ENCODE peak calls at places on chromosomes 7 and 10, in ten cellular contexts. G is adrenal gland; Y is stromal cell of bone marrow; B is MCF 10A; N is psoas muscle; L is IMR-90; U is GM04503; C is RPMI7951; E is CD8-positive, alpha-beta memory T cell; R is Calu3. D is an unnamed sample.

GRCh38 chr10:50919010-50919409 is 33.6 kb upstream of the A1CF start:
- DNase-seq in G (no peak), Y (no peak), B (peak), N (no peak), L (peak), U (no peak), C (no peak), E (no peak), R (no peak), D (no peak)

GRCh38 chr7:55021951-55022617 is 3.3 kb downstream of the EGFR start:
- DNase-seq in G (no peak), Y (no peak), B (peak), N (no peak), L (no peak), U (no peak), C (peak), E (no peak), R (no peak), D (no peak)

GRCh38 chr7:27186450-27187157 is 1.6 kb upstream of the HOXA11 start:
- DNase-seq in G (peak), Y (no peak), B (no peak), N (no peak), L (no peak), U (no peak), C (no peak), E (no peak), R (no peak), D (no peak)

GRCh38 chr10:74117738-74118137 is 32.9 kb downstream of the AP3M1 start:
- DNase-seq in G (no peak), Y (no peak), B (no peak), N (no peak), L (no peak), U (no peak), C (no peak), E (no peak), R (no peak), D (no peak)

GRCh38 chr10:52318136-52318810 is 4.2 kb downstream of the DKK1 start:
- DNase-seq in G (no peak), Y (no peak), B (peak), N (no peak), L (peak), U (peak), C (peak), E (no peak), R (no peak), D (no peak)

GRCh38 chr10:114538544-114538906 is 119.5 kb downstream of the ABLIM1 start:
- DNase-seq in G (no peak), Y (no peak), B (no peak), N (no peak), L (no peak), U (no peak), C (no peak), E (peak), R (peak), D (no peak)

GRCh38 chr10:106795619-106796018 is 368.9 kb downstream of the SORCS1 start:
- DNase-seq in G (peak), Y (no peak), B (peak), N (no peak), L (no peak), U (no peak), C (no peak), E (no peak), R (no peak), D (peak)

GRCh38 chr7:5270788-5271187 is 12.0 kb upstream of the SLC29A4 start:
- DNase-seq in G (no peak), Y (no peak), B (no peak), N (no peak), L (no peak), U (no peak), C (no peak), E (no peak), R (no peak), D (no peak)

GRCh38 chr7:14381936-14382335 is 392.5 kb upstream of the ETV1 start:
- DNase-seq in G (no peak), Y (no peak), B (no peak), N (no peak), L (no peak), U (no peak), C (no peak), E (no peak), R (no peak), D (no peak)

GRCh38 chr10:21954690-21955089 is 48.8 kb downstream of the DNAJC1 start:
- DNase-seq in G (no peak), Y (no peak), B (no peak), N (no peak), L (no peak), U (no peak), C (no peak), E (no peak), R (no peak), D (no peak)

GRCh38 chr10:12534824-12535223 is 185.5 kb downstream of the CAMK1D start:
- DNase-seq in G (no peak), Y (no peak), B (no peak), N (no peak), L (peak), U (no peak), C (peak), E (no peak), R (peak), D (no peak)

GRCh38 chr10:8731415-8732110 is 677.1 kb downstream of the GATA3 start:
- DNase-seq in G (no peak), Y (no peak), B (no peak), N (no peak), L (no peak), U (no peak), C (no peak), E (no peak), R (no peak), D (no peak)

GRCh38 chr10:117241541-117242462 is 888 bp downstream of the SLC18A2 start:
- DNase-seq in G (no peak), Y (no peak), B (no peak), N (no peak), L (no peak), U (no peak), C (no peak), E (no peak), R (no peak), D (no peak)

GRCh38 chr10:132912225-132912684 is 30.1 kb downstream of the CFAP46 start:
- DNase-seq in G (no peak), Y (no peak), B (no peak), N (no peak), L (no peak), U (no peak), C (no peak), E (no peak), R (no peak), D (no peak)

GRCh38 chr10:95211606-95212279 is 17.7 kb downstream of the ACSM6 start:
- DNase-seq in G (no peak), Y (no peak), B (peak), N (no peak), L (peak), U (no peak), C (peak), E (no peak), R (no peak), D (no peak)

GRCh38 chr10:95334793-95335120 is 44.0 kb upstream of the PDLIM1 start:
- DNase-seq in G (no peak), Y (no peak), B (no peak), N (no peak), L (no peak), U (no peak), C (no peak), E (no peak), R (no peak), D (no peak)

GRCh38 chr7:125516194-125516593 is 586.6 kb upstream of the POT1 start:
- DNase-seq in G (no peak), Y (no peak), B (no peak), N (no peak), L (no peak), U (no peak), C (no peak), E (no peak), R (no peak), D (no peak)

GRCh38 chr10:123149568-123150228 is 1.8 kb downstream of the HMX2 start:
- DNase-seq in G (no peak), Y (no peak), B (no peak), N (peak), L (peak), U (no peak), C (peak), E (peak), R (no peak), D (no peak)

GRCh38 chr7:116588225-116588624 is 63.4 kb downstream of the CAV1 start:
- DNase-seq in G (no peak), Y (peak), B (no peak), N (no peak), L (peak), U (peak), C (peak), E (no peak), R (no peak), D (no peak)

GRCh38 chr10:14653271-14654161 is 121.2 kb downstream of the FAM107B start:
- DNase-seq in G (peak), Y (peak), B (peak), N (no peak), L (peak), U (peak), C (peak), E (peak), R (peak), D (no peak)

GRCh38 chr7:50182734-50183133 is 89.7 kb upstream of the ZPBP start:
- DNase-seq in G (peak), Y (no peak), B (no peak), N (no peak), L (no peak), U (no peak), C (no peak), E (no peak), R (no peak), D (no peak)

GRCh38 chr10:97185326-97186058 is at the start of gene SLIT1:
- DNase-seq in G (no peak), Y (no peak), B (no peak), N (no peak), L (no peak), U (no peak), C (no peak), E (no peak), R (peak), D (no peak)

GRCh38 chr10:58660577-58661255 is 148.0 kb downstream of the BICC1 start:
- DNase-seq in G (no peak), Y (no peak), B (peak), N (no peak), L (no peak), U (no peak), C (peak), E (no peak), R (no peak), D (no peak)

GRCh38 chr7:127828843-127829502 is 177.0 kb downstream of the SND1 start:
- DNase-seq in G (no peak), Y (no peak), B (no peak), N (no peak), L (no peak), U (no peak), C (no peak), E (no peak), R (no peak), D (no peak)

GRCh38 chr7:3245721-3246120 is 55.3 kb upstream of the SDK1 start:
- DNase-seq in G (no peak), Y (no peak), B (no peak), N (no peak), L (no peak), U (no peak), C (no peak), E (no peak), R (no peak), D (no peak)

GRCh38 chr7:55187701-55188491 is 169.1 kb downstream of the EGFR start:
- DNase-seq in G (no peak), Y (no peak), B (no peak), N (no peak), L (no peak), U (no peak), C (no peak), E (no peak), R (no peak), D (peak)

GRCh38 chr10:132326925-132327324 is 5.1 kb upstream of the LRRC27 start:
- DNase-seq in G (no peak), Y (no peak), B (no peak), N (no peak), L (no peak), U (no peak), C (no peak), E (no peak), R (no peak), D (no peak)

GRCh38 chr10:71252195-71252594 is 39.8 kb downstream of the UNC5B start:
- DNase-seq in G (no peak), Y (no peak), B (no peak), N (no peak), L (no peak), U (no peak), C (no peak), E (no peak), R (no peak), D (no peak)

GRCh38 chr10:107169516-107169915 is 5.0 kb upstream of the SORCS1 start:
- DNase-seq in G (no peak), Y (no peak), B (no peak), N (no peak), L (no peak), U (no peak), C (no peak), E (no peak), R (no peak), D (no peak)

GRCh38 chr7:70797109-70797514 is 334.8 kb upstream of the GALNT17 start:
- DNase-seq in G (no peak), Y (no peak), B (no peak), N (no peak), L (no peak), U (no peak), C (no peak), E (no peak), R (no peak), D (no peak)

GRCh38 chr10:96578633-96579032 is 8.2 kb downstream of the TM9SF3 start:
- DNase-seq in G (peak), Y (no peak), B (peak), N (no peak), L (no peak), U (no peak), C (no peak), E (no peak), R (peak), D (no peak)

GRCh38 chr7:130303551-130303950 is 10.6 kb downstream of the CPA4 start:
- DNase-seq in G (no peak), Y (no peak), B (no peak), N (no peak), L (no peak), U (no peak), C (no peak), E (no peak), R (no peak), D (no peak)

GRCh38 chr7:5454485-5454884 is 30.9 kb upstream of the TNRC18 start:
- DNase-seq in G (no peak), Y (no peak), B (no peak), N (no peak), L (no peak), U (no peak), C (no peak), E (no peak), R (no peak), D (no peak)

GRCh38 chr10:132517951-132518521 is 19.6 kb upstream of the INPP5A start:
- DNase-seq in G (no peak), Y (no peak), B (no peak), N (peak), L (no peak), U (no peak), C (no peak), E (no peak), R (no peak), D (peak)

GRCh38 chr10:11689945-11690736 is 52.0 kb upstream of the ECHDC3 start:
- DNase-seq in G (no peak), Y (no peak), B (no peak), N (no peak), L (no peak), U (no peak), C (no peak), E (no peak), R (no peak), D (no peak)

GRCh38 chr10:91194497-91195179 is 25.8 kb upstream of the PCGF5 start:
- DNase-seq in G (no peak), Y (peak), B (no peak), N (no peak), L (peak), U (no peak), C (peak), E (no peak), R (no peak), D (no peak)

GRCh38 chr7:5692112-5692844 is 89.2 kb downstream of the RNF216 start:
- DNase-seq in G (peak), Y (peak), B (peak), N (peak), L (peak), U (peak), C (peak), E (no peak), R (no peak), D (peak)